ENCODE peak calls at places on chromosome 15, in four cellular contexts. C, W, M and N are unnamed samples.

GRCh38 chr15:59999558-60000112 is 4.5 kb upstream of the FOXB1 start:
- DNase-seq in C (no peak), W (no peak), M (no peak), N (no peak)

GRCh38 chr15:40244961-40245523 is 6.2 kb downstream of the PAK6 start:
- DNase-seq in C (no peak), W (peak; percentile 12), M (no peak), N (no peak)

GRCh38 chr15:56052389-56053045 is 59.1 kb upstream of the NEDD4 start:
- DNase-seq in C (no peak), W (no peak), M (no peak), N (peak; percentile 76)

GRCh38 chr15:70512772-70513362 is 250.5 kb downstream of the UACA start:
- DNase-seq in C (no peak), W (no peak), M (no peak), N (peak; percentile 43)

GRCh38 chr15:50075292-50075691 is 43.7 kb downstream of the ATP8B4 start:
- DNase-seq in C (no peak), W (no peak), M (no peak), N (no peak)

GRCh38 chr15:59609730-59610712 is 1.6 kb upstream of the GCNT3 start:
- DNase-seq in C (no peak), W (no peak), M (no peak), N (no peak)

GRCh38 chr15:82044373-82045178 is 1.2 kb downstream of the MEX3B start:
- DNase-seq in C (no peak), W (peak; percentile 55), M (peak; percentile 51), N (no peak)

GRCh38 chr15:100995471-100996430 is 76.6 kb downstream of the LRRK1 start:
- DNase-seq in C (no peak), W (no peak), M (no peak), N (peak; percentile 66)

GRCh38 chr15:98384328-98385029 is 263.9 kb upstream of the IGF1R start:
- DNase-seq in C (no peak), W (no peak), M (no peak), N (no peak)

GRCh38 chr15:56608993-56609392 is 124.3 kb downstream of the ZNF280D start:
- DNase-seq in C (no peak), W (no peak), M (no peak), N (no peak)

GRCh38 chr15:83087535-83087934 is 19.9 kb upstream of the TM6SF1 start:
- DNase-seq in C (no peak), W (no peak), M (no peak), N (no peak)

GRCh38 chr15:73994912-73995622 is 551 bp downstream of the PML start:
- DNase-seq in C (no peak), W (no peak), M (peak; percentile 54), N (peak; percentile 25)

GRCh38 chr15:40436892-40437753 is 3.6 kb upstream of the BAHD1 start:
- DNase-seq in C (no peak), W (no peak), M (no peak), N (no peak)

GRCh38 chr15:55652909-55653495 is 64.9 kb upstream of the PYGO1 start:
- DNase-seq in C (no peak), W (no peak), M (no peak), N (no peak)